ENCODE peak calls at places on chromosomes 7 and 10, in nine cellular contexts. V is SJCRH30; B is WTC11; R is GM13976; H is activated CD4-positive, alpha-beta T cell treated with anti-CD3 and anti-CD28 coated beads for 24 hours; F is cardiac fibroblast; L is LoVo; D is Calu3; Z is NCI-H1694 treated with DMSO at 0.1 percent for 48 hours. N is an unnamed sample.
A peak's percentile ranks its signal among the peaks of the same experiment; 100 is the strongest.

GRCh38 chr7:47453093-47454056 is 128.5 kb downstream of the TNS3 start:
- DNase-seq in V (peak; percentile 99), B (no peak), R (no peak), H (no peak), F (peak; percentile 95), L (no peak), D (no peak), Z (no peak), N (no peak)

GRCh38 chr10:3095373-3096139 is 28.2 kb downstream of the PFKP start:
- DNase-seq in V (no peak), B (no peak), R (peak; percentile 55), H (peak; percentile 50), F (peak; percentile 100), L (peak; percentile 89), D (peak; percentile 55), Z (no peak), N (no peak)

GRCh38 chr7:126403040-126403439 is 849.7 kb downstream of the GRM8 start:
- DNase-seq in V (no peak), B (no peak), R (no peak), H (no peak), F (no peak), L (no peak), D (no peak), Z (no peak), N (no peak)

GRCh38 chr7:78794101-78794500 is 659.4 kb downstream of the MAGI2 start:
- DNase-seq in V (no peak), B (no peak), R (no peak), H (no peak), F (no peak), L (no peak), D (no peak), Z (no peak), N (no peak)

GRCh38 chr10:35506741-35507140 is 98.4 kb upstream of the GJD4 start:
- DNase-seq in V (no peak), B (no peak), R (no peak), H (no peak), F (no peak), L (no peak), D (no peak), Z (no peak), N (no peak)

GRCh38 chr10:84267503-84268126 is 22.8 kb downstream of the RGR start:
- DNase-seq in V (peak; percentile 25), B (peak; percentile 86), R (peak; percentile 53), H (peak; percentile 52), F (peak; percentile 75), L (no peak), D (peak; percentile 56), Z (no peak), N (no peak)

GRCh38 chr7:34036069-34036920 is 131.0 kb downstream of the BMPER start:
- DNase-seq in V (peak; percentile 49), B (peak; percentile 23), R (no peak), H (no peak), F (peak; percentile 63), L (peak; percentile 89), D (peak; percentile 81), Z (no peak), N (no peak)

GRCh38 chr10:113712755-113713154 is 33.0 kb downstream of the CASP7 start:
- DNase-seq in V (no peak), B (peak; percentile 20), R (no peak), H (no peak), F (no peak), L (no peak), D (no peak), Z (no peak), N (no peak)

GRCh38 chr10:97789770-97790397 is 18.1 kb upstream of the SFRP5 start:
- DNase-seq in V (no peak), B (no peak), R (no peak), H (no peak), F (no peak), L (no peak), D (no peak), Z (no peak), N (no peak)

GRCh38 chr10:91521444-91521843 is 111.3 kb downstream of the HECTD2 start:
- DNase-seq in V (no peak), B (no peak), R (no peak), H (no peak), F (peak; percentile 52), L (no peak), D (no peak), Z (no peak), N (no peak)

N was measured in MM.1S.